ENCODE peak calls at places on chromosomes 6 and 20, in ten cellular contexts. One of them, this sample, is unnamed.

GRCh38 chr20:14510341-14510740 is 172.9 kb upstream of the FLRT3 start:
- DNase-seq in lower lobe of right lung: no peak
- DNase-seq in RWPE2: no peak
- DNase-seq in fibroblast of lung: no peak
- DNase-seq in ovary: no peak
- DNase-seq in SJSA1: no peak
- DNase-seq in heart left ventricle: no peak
- DNase-seq in GM23338: no peak
- DNase-seq in endothelial cell of umbilical vein: no peak
- DNase-seq in AG04450: no peak
- DNase-seq in this sample: no peak

GRCh38 chr20:25317351-25318075 is 69.6 kb downstream of the PYGB start:
- DNase-seq in lower lobe of right lung: no peak
- DNase-seq in RWPE2: no peak
- DNase-seq in fibroblast of lung: no peak
- DNase-seq in ovary: no peak
- DNase-seq in SJSA1: no peak
- DNase-seq in heart left ventricle: no peak
- DNase-seq in GM23338: no peak
- DNase-seq in endothelial cell of umbilical vein: no peak
- DNase-seq in AG04450: no peak
- DNase-seq in this sample: no peak

GRCh38 chr6:33860706-33861474 is 57.1 kb upstream of the MLN start:
- DNase-seq in lower lobe of right lung: no peak
- DNase-seq in RWPE2: no peak
- DNase-seq in fibroblast of lung: no peak
- DNase-seq in ovary: no peak
- DNase-seq in SJSA1: no peak
- DNase-seq in heart left ventricle: no peak
- DNase-seq in GM23338: no peak
- DNase-seq in endothelial cell of umbilical vein: peak
- DNase-seq in AG04450: no peak
- DNase-seq in this sample: no peak

GRCh38 chr20:61682114-61682997 is 383.3 kb downstream of the TAF4 start:
- DNase-seq in lower lobe of right lung: no peak
- DNase-seq in RWPE2: no peak
- DNase-seq in fibroblast of lung: peak
- DNase-seq in ovary: no peak
- DNase-seq in SJSA1: no peak
- DNase-seq in heart left ventricle: no peak
- DNase-seq in GM23338: no peak
- DNase-seq in endothelial cell of umbilical vein: no peak
- DNase-seq in AG04450: no peak
- DNase-seq in this sample: no peak

GRCh38 chr6:106547053-106547414 is 82.3 kb downstream of the RTN4IP1 start:
- DNase-seq in lower lobe of right lung: no peak
- DNase-seq in RWPE2: no peak
- DNase-seq in fibroblast of lung: peak
- DNase-seq in ovary: no peak
- DNase-seq in SJSA1: no peak
- DNase-seq in heart left ventricle: no peak
- DNase-seq in GM23338: no peak
- DNase-seq in endothelial cell of umbilical vein: peak
- DNase-seq in AG04450: no peak
- DNase-seq in this sample: no peak

GRCh38 chr20:22491188-22491500 is 93.2 kb downstream of the FOXA2 start:
- DNase-seq in lower lobe of right lung: no peak
- DNase-seq in RWPE2: no peak
- DNase-seq in fibroblast of lung: no peak
- DNase-seq in ovary: no peak
- DNase-seq in SJSA1: no peak
- DNase-seq in heart left ventricle: no peak
- DNase-seq in GM23338: no peak
- DNase-seq in endothelial cell of umbilical vein: no peak
- DNase-seq in AG04450: no peak
- DNase-seq in this sample: no peak

GRCh38 chr6:2579241-2579761 is 171.4 kb downstream of the MYLK4 start:
- DNase-seq in lower lobe of right lung: peak
- DNase-seq in RWPE2: no peak
- DNase-seq in fibroblast of lung: peak
- DNase-seq in ovary: no peak
- DNase-seq in SJSA1: no peak
- DNase-seq in heart left ventricle: peak
- DNase-seq in GM23338: no peak
- DNase-seq in endothelial cell of umbilical vein: peak
- DNase-seq in AG04450: no peak
- DNase-seq in this sample: peak

GRCh38 chr6:96721227-96721626 is 116.0 kb downstream of the GPR63 start:
- DNase-seq in lower lobe of right lung: no peak
- DNase-seq in RWPE2: no peak
- DNase-seq in fibroblast of lung: no peak
- DNase-seq in ovary: no peak
- DNase-seq in SJSA1: no peak
- DNase-seq in heart left ventricle: no peak
- DNase-seq in GM23338: no peak
- DNase-seq in endothelial cell of umbilical vein: no peak
- DNase-seq in AG04450: no peak
- DNase-seq in this sample: no peak

GRCh38 chr6:161956082-161956481 is 682.2 kb upstream of the AGPAT4 start:
- DNase-seq in lower lobe of right lung: no peak
- DNase-seq in RWPE2: no peak
- DNase-seq in fibroblast of lung: no peak
- DNase-seq in ovary: no peak
- DNase-seq in SJSA1: no peak
- DNase-seq in heart left ventricle: no peak
- DNase-seq in GM23338: no peak
- DNase-seq in endothelial cell of umbilical vein: no peak
- DNase-seq in AG04450: no peak
- DNase-seq in this sample: no peak

GRCh38 chr6:20877008-20877937 is 343.0 kb downstream of the CDKAL1 start:
- DNase-seq in lower lobe of right lung: no peak
- DNase-seq in RWPE2: peak
- DNase-seq in fibroblast of lung: peak
- DNase-seq in ovary: peak
- DNase-seq in SJSA1: peak
- DNase-seq in heart left ventricle: peak
- DNase-seq in GM23338: no peak
- DNase-seq in endothelial cell of umbilical vein: peak
- DNase-seq in AG04450: peak
- DNase-seq in this sample: no peak

GRCh38 chr6:165883851-165884640 is 221.0 kb upstream of the PDE10A start:
- DNase-seq in lower lobe of right lung: no peak
- DNase-seq in RWPE2: no peak
- DNase-seq in fibroblast of lung: peak
- DNase-seq in ovary: no peak
- DNase-seq in SJSA1: no peak
- DNase-seq in heart left ventricle: no peak
- DNase-seq in GM23338: no peak
- DNase-seq in endothelial cell of umbilical vein: no peak
- DNase-seq in AG04450: no peak
- DNase-seq in this sample: no peak

DNA sequence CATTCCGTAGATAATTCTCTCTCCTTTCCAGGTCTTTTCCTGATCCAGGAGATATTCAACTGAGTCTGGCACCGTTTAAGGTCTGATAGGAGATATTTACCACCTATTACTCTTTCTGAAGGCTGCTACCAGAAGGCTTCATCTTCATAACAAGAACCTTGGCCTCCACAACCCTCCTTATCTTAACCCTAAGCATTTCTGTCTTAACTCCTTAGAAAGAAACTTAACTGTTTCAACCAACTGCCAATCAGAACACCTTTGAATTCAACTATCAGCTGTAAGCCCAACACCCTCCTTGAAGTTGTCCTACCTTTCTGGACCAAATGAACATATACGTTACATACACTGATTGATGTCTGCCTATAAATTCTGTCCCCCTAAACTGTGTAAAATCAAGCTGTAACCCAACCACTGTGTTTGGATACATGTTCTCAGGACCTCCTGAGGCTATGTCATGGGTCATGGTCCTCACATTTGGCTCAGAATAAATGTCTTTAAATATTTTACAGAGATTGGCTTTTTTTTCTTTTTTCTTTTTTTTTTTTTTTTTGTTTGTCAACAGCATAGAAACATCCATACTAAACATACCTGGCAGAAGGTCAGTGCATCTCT is 6.6 kb upstream of the TNFAIP3 start:
- DNase-seq in lower lobe of right lung: no peak
- DNase-seq in RWPE2: no peak
- DNase-seq in fibroblast of lung: no peak
- DNase-seq in ovary: no peak
- DNase-seq in SJSA1: no peak
- DNase-seq in heart left ventricle: no peak
- DNase-seq in GM23338: no peak
- DNase-seq in endothelial cell of umbilical vein: no peak
- DNase-seq in AG04450: no peak
- DNase-seq in this sample: no peak
- H3K27ac ChIP-seq in lower lobe of right lung: no peak
- H3K27ac ChIP-seq in RWPE2: no peak
- H3K27ac ChIP-seq in fibroblast of lung: no peak
- H3K27ac ChIP-seq in ovary: no peak
- H3K27ac ChIP-seq in SJSA1: no peak
- H3K27ac ChIP-seq in heart left ventricle: no peak
- H3K27ac ChIP-seq in GM23338: no peak
- H3K27ac ChIP-seq in endothelial cell of umbilical vein: no peak
- H3K27ac ChIP-seq in AG04450: no peak
- H3K27ac ChIP-seq in this sample: no peak

GRCh38 chr6:37820713-37821069 is 1.2 kb downstream of the ZFAND3 start:
- DNase-seq in lower lobe of right lung: no peak
- DNase-seq in RWPE2: no peak
- DNase-seq in fibroblast of lung: no peak
- DNase-seq in ovary: no peak
- DNase-seq in SJSA1: no peak
- DNase-seq in heart left ventricle: no peak
- DNase-seq in GM23338: peak
- DNase-seq in endothelial cell of umbilical vein: no peak
- DNase-seq in AG04450: no peak
- DNase-seq in this sample: no peak

GRCh38 chr6:37819802-37820712 is 530 bp downstream of the ZFAND3 start:
- DNase-seq in lower lobe of right lung: peak
- DNase-seq in RWPE2: peak
- DNase-seq in fibroblast of lung: peak
- DNase-seq in ovary: peak
- DNase-seq in SJSA1: peak
- DNase-seq in heart left ventricle: peak
- DNase-seq in GM23338: peak
- DNase-seq in endothelial cell of umbilical vein: peak
- DNase-seq in AG04450: no peak
- DNase-seq in this sample: peak

GRCh38 chr6:37824170-37824569 is 4.6 kb downstream of the ZFAND3 start:
- DNase-seq in lower lobe of right lung: no peak
- DNase-seq in RWPE2: no peak
- DNase-seq in fibroblast of lung: no peak
- DNase-seq in ovary: no peak
- DNase-seq in SJSA1: no peak
- DNase-seq in heart left ventricle: no peak
- DNase-seq in GM23338: no peak
- DNase-seq in endothelial cell of umbilical vein: no peak
- DNase-seq in AG04450: no peak
- DNase-seq in this sample: no peak

GRCh38 chr6:37821449-37821848 is 1.9 kb downstream of the ZFAND3 start:
- DNase-seq in lower lobe of right lung: no peak
- DNase-seq in RWPE2: no peak
- DNase-seq in fibroblast of lung: no peak
- DNase-seq in ovary: no peak
- DNase-seq in SJSA1: no peak
- DNase-seq in heart left ventricle: no peak
- DNase-seq in GM23338: no peak
- DNase-seq in endothelial cell of umbilical vein: no peak
- DNase-seq in AG04450: no peak
- DNase-seq in this sample: no peak

DNA sequence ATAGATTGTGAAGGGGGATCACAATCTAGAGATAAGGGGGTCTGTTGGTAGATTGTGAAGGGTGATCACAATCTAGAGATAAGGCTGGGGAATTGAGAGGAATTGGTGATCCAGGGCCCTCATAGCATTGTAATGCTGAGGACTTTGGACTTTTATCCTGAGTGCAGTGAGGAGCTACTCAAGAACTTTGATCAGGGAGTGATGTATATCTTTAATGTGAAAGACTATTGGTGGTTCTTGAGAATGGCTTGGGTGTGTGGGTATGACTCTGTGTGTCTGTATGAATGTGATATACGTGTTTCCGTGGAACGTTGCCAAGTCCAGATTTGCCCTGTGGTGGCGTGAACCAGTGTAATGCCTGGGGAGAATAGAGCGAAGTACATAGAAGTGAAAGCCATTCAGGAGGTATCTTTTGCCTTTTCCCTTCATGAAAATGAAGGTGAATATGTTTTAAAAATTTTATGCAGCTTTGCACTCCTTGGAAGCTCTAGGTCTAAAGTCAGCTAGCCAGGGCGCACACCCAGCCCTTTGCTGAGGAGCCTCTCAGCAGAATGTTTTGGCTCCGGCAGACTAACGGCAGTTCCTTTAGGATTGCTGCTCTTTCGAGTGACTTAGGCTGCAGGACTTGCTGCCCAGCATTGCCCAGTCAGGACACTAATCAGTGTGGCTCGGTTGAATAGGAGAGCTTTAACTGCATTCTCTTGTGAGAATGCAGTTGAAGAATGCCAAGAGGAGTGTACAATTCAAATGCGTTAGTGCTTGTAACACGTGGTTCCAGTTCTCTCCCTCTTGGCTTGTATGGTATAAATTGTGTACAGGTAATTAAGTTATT is 3.5 kb downstream of the ZFAND3 start:
- DNase-seq in lower lobe of right lung: no peak
- DNase-seq in RWPE2: no peak
- DNase-seq in fibroblast of lung: peak
- DNase-seq in ovary: no peak
- DNase-seq in SJSA1: no peak
- DNase-seq in heart left ventricle: no peak
- DNase-seq in GM23338: peak
- DNase-seq in endothelial cell of umbilical vein: peak
- DNase-seq in AG04450: no peak
- DNase-seq in this sample: no peak
- H3K4me3 ChIP-seq in lower lobe of right lung: no peak
- H3K4me3 ChIP-seq in RWPE2: no peak
- H3K4me3 ChIP-seq in fibroblast of lung: peak
- H3K4me3 ChIP-seq in ovary: no peak
- H3K4me3 ChIP-seq in SJSA1: no peak
- H3K4me3 ChIP-seq in heart left ventricle: no peak
- H3K4me3 ChIP-seq in GM23338: no peak
- H3K4me3 ChIP-seq in endothelial cell of umbilical vein: no peak
- H3K4me3 ChIP-seq in AG04450: peak
- H3K4me3 ChIP-seq in this sample: no peak

GRCh38 chr6:111477481-111477938 is 5.5 kb downstream of the REV3L start:
- DNase-seq in lower lobe of right lung: no peak
- DNase-seq in RWPE2: no peak
- DNase-seq in fibroblast of lung: peak
- DNase-seq in ovary: no peak
- DNase-seq in SJSA1: no peak
- DNase-seq in heart left ventricle: no peak
- DNase-seq in GM23338: peak
- DNase-seq in endothelial cell of umbilical vein: no peak
- DNase-seq in AG04450: no peak
- DNase-seq in this sample: no peak
- H3K27ac ChIP-seq in lower lobe of right lung: no peak
- H3K27ac ChIP-seq in RWPE2: peak
- H3K27ac ChIP-seq in fibroblast of lung: no peak
- H3K27ac ChIP-seq in ovary: no peak
- H3K27ac ChIP-seq in SJSA1: peak
- H3K27ac ChIP-seq in heart left ventricle: no peak
- H3K27ac ChIP-seq in GM23338: no peak
- H3K27ac ChIP-seq in endothelial cell of umbilical vein: no peak
- H3K27ac ChIP-seq in AG04450: no peak
- H3K27ac ChIP-seq in this sample: no peak

GRCh38 chr6:354631-355280 is 36.8 kb upstream of the IRF4 start:
- DNase-seq in lower lobe of right lung: peak
- DNase-seq in RWPE2: no peak
- DNase-seq in fibroblast of lung: no peak
- DNase-seq in ovary: no peak
- DNase-seq in SJSA1: no peak
- DNase-seq in heart left ventricle: no peak
- DNase-seq in GM23338: no peak
- DNase-seq in endothelial cell of umbilical vein: no peak
- DNase-seq in AG04450: no peak
- DNase-seq in this sample: no peak
- H3K4me3 ChIP-seq in lower lobe of right lung: no peak
- H3K4me3 ChIP-seq in RWPE2: no peak
- H3K4me3 ChIP-seq in fibroblast of lung: no peak
- H3K4me3 ChIP-seq in ovary: no peak
- H3K4me3 ChIP-seq in SJSA1: no peak
- H3K4me3 ChIP-seq in heart left ventricle: no peak
- H3K4me3 ChIP-seq in GM23338: no peak
- H3K4me3 ChIP-seq in endothelial cell of umbilical vein: no peak
- H3K4me3 ChIP-seq in AG04450: no peak
- H3K4me3 ChIP-seq in this sample: no peak